ENCODE peak calls at places on chromosome 13, in four cellular contexts. Z, F, G and N are unnamed samples.

GRCh38 chr13:113951246-113951999 is 22.5 kb downstream of the C13orf46 start:
- DNase-seq in Z (peak; percentile 91), F (peak; percentile 90), G (peak; percentile 57), N (peak; percentile 93)

GRCh38 chr13:105616313-105617075 is 919.0 kb downstream of the EFNB2 start:
- DNase-seq in Z (no peak), F (no peak), G (no peak), N (no peak)

GRCh38 chr13:42076309-42076713 is 27.9 kb downstream of the DGKH start:
- DNase-seq in Z (no peak), F (no peak), G (no peak), N (no peak)

GRCh38 chr13:90414691-90415596 is 932.5 kb upstream of the MIR17HG start:
- DNase-seq in Z (no peak), F (no peak), G (peak; percentile 4), N (no peak)

GRCh38 chr13:61685683-61686013 is 270.0 kb upstream of the PCDH20 start:
- DNase-seq in Z (no peak), F (no peak), G (peak; percentile 3), N (no peak)

GRCh38 chr13:107807306-107808073 is 407.8 kb downstream of the LIG4 start:
- DNase-seq in Z (no peak), F (no peak), G (no peak), N (no peak)

GRCh38 chr13:62119739-62120700 is 704.4 kb upstream of the PCDH20 start:
- DNase-seq in Z (no peak), F (no peak), G (peak; percentile 10), N (no peak)

GRCh38 chr13:60329221-60329983 is 67.6 kb upstream of the TDRD3 start:
- DNase-seq in Z (peak; percentile 48), F (no peak), G (peak; percentile 18), N (no peak)

GRCh38 chr13:38566526-38566925 is 120.4 kb upstream of the FREM2 start:
- DNase-seq in Z (no peak), F (no peak), G (no peak), N (no peak)

GRCh38 chr13:98405690-98406344 is 171.1 kb downstream of the STK24 start:
- DNase-seq in Z (no peak), F (no peak), G (no peak), N (no peak)

GRCh38 chr13:37995052-37995451 is 125.5 kb upstream of the TRPC4 start:
- DNase-seq in Z (no peak), F (no peak), G (no peak), N (no peak)

GRCh38 chr13:37443538-37443937 is 155.0 kb downstream of the POSTN start:
- DNase-seq in Z (no peak), F (no peak), G (no peak), N (no peak)

GRCh38 chr13:83798731-83799130 is 83.5 kb downstream of the SLITRK1 start:
- DNase-seq in Z (no peak), F (no peak), G (no peak), N (no peak)

GRCh38 chr13:109999659-110000533 is 213.5 kb upstream of the IRS2 start:
- DNase-seq in Z (no peak), F (no peak), G (no peak), N (no peak)

GRCh38 chr13:59483441-59484116 is 680.1 kb downstream of the DIAPH3 start:
- DNase-seq in Z (no peak), F (no peak), G (no peak), N (no peak)

GRCh38 chr13:98961204-98962105 is 16.4 kb downstream of the DOCK9 start:
- DNase-seq in Z (no peak), F (no peak), G (no peak), N (no peak)

GRCh38 chr13:72384186-72384823 is 343.1 kb downstream of the MZT1 start:
- DNase-seq in Z (no peak), F (no peak), G (no peak), N (no peak)

GRCh38 chr13:21934309-21934708 is 263.4 kb downstream of the FGF9 start:
- DNase-seq in Z (no peak), F (no peak), G (no peak), N (no peak)

GRCh38 chr13:37134411-37135041 is 29.1 kb upstream of the CSNK1A1L start:
- DNase-seq in Z (no peak), F (no peak), G (no peak), N (no peak)

GRCh38 chr13:29892149-29892548 is 41.7 kb upstream of the UBL3 start:
- DNase-seq in Z (no peak), F (no peak), G (no peak), N (no peak)

GRCh38 chr13:111232191-111232590 is 88.3 kb upstream of the TEX29 start:
- DNase-seq in Z (no peak), F (no peak), G (no peak), N (no peak)

GRCh38 chr13:109111141-109111540 is 481.7 kb downstream of the MYO16 start:
- DNase-seq in Z (no peak), F (no peak), G (no peak), N (no peak)

GRCh38 chr13:44837250-44837649 is 152.0 kb downstream of the NUFIP1 start:
- DNase-seq in Z (no peak), F (no peak), G (no peak), N (no peak)

GRCh38 chr13:113800576-113800926 is 41.5 kb downstream of the TMEM255B start:
- DNase-seq in Z (no peak), F (peak; percentile 54), G (no peak), N (peak; percentile 65)

GRCh38 chr13:110874508-110874960 is 40.3 kb downstream of the ANKRD10 start:
- DNase-seq in Z (peak; percentile 86), F (peak; percentile 90), G (peak; percentile 39), N (peak; percentile 83)

GRCh38 chr13:112859817-112860190 is 109.2 kb upstream of the MCF2L start:
- DNase-seq in Z (no peak), F (no peak), G (no peak), N (peak; percentile 76)

GRCh38 chr13:70964124-70964523 is 855.9 kb upstream of the KLHL1 start:
- DNase-seq in Z (no peak), F (no peak), G (no peak), N (no peak)
- TF ChIP-seq CTCF in Z (peak; percentile 28), F (no peak), G (peak; percentile 40), N (no peak)

GRCh38 chr13:75872970-75873369 is 236.8 kb downstream of the LMO7 start:
- DNase-seq in Z (no peak), F (no peak), G (no peak), N (no peak)

GRCh38 chr13:75871059-75871458 is 234.9 kb downstream of the LMO7 start:
- DNase-seq in Z (no peak), F (no peak), G (no peak), N (no peak)

GRCh38 chr13:75867718-75868117 is 231.6 kb downstream of the LMO7 start:
- DNase-seq in Z (no peak), F (no peak), G (no peak), N (no peak)

GRCh38 chr13:75869981-75870380 is 233.9 kb downstream of the LMO7 start:
- DNase-seq in Z (no peak), F (no peak), G (no peak), N (no peak)

GRCh38 chr13:75870397-75870801 is 234.3 kb downstream of the LMO7 start:
- DNase-seq in Z (no peak), F (no peak), G (no peak), N (no peak)
- TF ChIP-seq POLR2A in Z (no peak), F (no peak), G (no peak), N (no peak)

DNA sequence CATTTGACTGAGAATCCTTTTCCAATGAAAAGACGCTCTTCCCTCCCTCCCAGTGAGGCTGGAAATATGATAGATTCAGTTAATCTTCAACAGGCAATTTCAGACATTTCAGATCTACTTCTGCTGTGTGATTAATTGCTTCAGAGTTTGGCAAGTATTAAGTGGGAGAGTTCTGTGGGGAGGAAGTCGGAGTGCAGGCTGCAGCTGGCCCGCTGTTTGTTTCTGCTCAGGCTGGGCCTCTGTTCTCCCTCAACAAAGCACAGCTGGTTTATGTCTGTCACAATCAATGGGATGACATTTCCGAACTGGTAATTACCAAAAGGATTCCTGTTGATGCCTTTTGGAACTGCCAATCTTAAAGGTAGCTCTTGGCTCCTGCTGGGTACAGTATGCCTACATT is 178.2 kb downstream of the NDFIP2 start:
- DNase-seq in Z (no peak), F (no peak), G (no peak), N (no peak)
- TF ChIP-seq POLR2AphosphoS5 in Z (no peak), F (no peak), G (no peak), N (peak; percentile 43)

GRCh38 chr13:100589178-100589725 is 663 bp upstream of the GGACT start:
- DNase-seq in Z (no peak), F (no peak), G (no peak), N (no peak)

GRCh38 chr13:100597253-100597652 is 8.7 kb upstream of the GGACT start:
- DNase-seq in Z (no peak), F (no peak), G (no peak), N (no peak)

GRCh38 chr13:100594255-100594654 is 5.7 kb upstream of the GGACT start:
- DNase-seq in Z (no peak), F (no peak), G (no peak), N (no peak)

GRCh38 chr13:100596516-100596915 is 7.9 kb upstream of the GGACT start:
- DNase-seq in Z (no peak), F (no peak), G (no peak), N (no peak)

GRCh38 chr13:100594731-100595130 is 6.1 kb upstream of the GGACT start:
- DNase-seq in Z (peak; percentile 38), F (no peak), G (no peak), N (no peak)
- TF ChIP-seq CTCF in Z (peak; percentile 27), F (peak; percentile 20), G (peak; percentile 76), N (no peak)

GRCh38 chr13:75761373-75761772 is 125.2 kb downstream of the LMO7 start:
- DNase-seq in Z (no peak), F (no peak), G (no peak), N (no peak)
- TF ChIP-seq POLR2A in Z (no peak), F (no peak), G (no peak), N (no peak)

GRCh38 chr13:23375007-23375971 is 58.2 kb downstream of the SACS start:
- DNase-seq in Z (peak; percentile 96), F (peak; percentile 97), G (peak; percentile 77), N (peak; percentile 99)

GRCh38 chr13:23380534-23380933 is 53.0 kb downstream of the SACS start:
- DNase-seq in Z (no peak), F (no peak), G (no peak), N (no peak)

GRCh38 chr13:23377603-23378002 is 55.9 kb downstream of the SACS start:
- DNase-seq in Z (no peak), F (no peak), G (no peak), N (no peak)

GRCh38 chr13:23381877-23382276 is 51.6 kb downstream of the SACS start:
- DNase-seq in Z (no peak), F (no peak), G (no peak), N (no peak)

DNA sequence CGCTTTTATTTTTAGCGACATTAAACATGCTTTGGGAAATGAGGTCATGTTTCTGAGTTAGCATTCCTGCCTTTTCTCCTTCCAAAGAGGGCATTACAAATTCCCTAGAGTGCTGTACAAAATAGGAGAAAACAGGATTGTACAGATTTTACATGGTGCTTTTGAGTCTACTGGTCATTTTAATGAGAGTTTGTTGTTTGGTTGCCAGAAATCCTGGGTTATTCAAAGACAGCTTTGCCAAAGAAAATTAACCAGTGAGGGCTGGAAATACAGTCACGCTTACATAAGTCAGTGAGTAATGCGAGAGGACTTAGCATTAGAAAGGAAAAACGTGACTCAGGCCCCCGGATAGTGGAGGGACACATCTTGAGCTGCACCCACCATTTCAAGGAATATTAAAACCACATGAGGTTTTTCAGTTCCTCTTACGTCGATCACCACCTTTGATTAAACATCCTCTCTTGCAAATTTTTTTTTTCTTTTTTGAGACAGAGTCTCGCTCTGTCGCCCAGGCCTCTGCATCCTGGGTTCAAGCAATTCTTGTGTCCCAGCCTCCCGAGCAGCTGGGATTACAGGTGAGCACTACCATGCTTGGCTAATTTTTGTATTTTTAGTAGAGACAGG is 55.4 kb downstream of the SACS start:
- DNase-seq in Z (peak; percentile 19), F (no peak), G (no peak), N (no peak)
- TF ChIP-seq POLR2AphosphoS5 in Z (no peak), F (no peak), G (no peak), N (no peak)

GRCh38 chr13:76822691-76823267 is 63.4 kb downstream of the KCTD12 start:
- DNase-seq in Z (no peak), F (no peak), G (no peak), N (no peak)
- TF ChIP-seq CTCF in Z (peak; percentile 23), F (no peak), G (no peak), N (peak; percentile 34)